ENCODE peak calls at places on chromosomes 12 and 14, in seven cellular contexts. U, M, I, N, G, R and B are unnamed samples.

GRCh38 chr12:54052745-54053624 is 650 bp upstream of the HOXC4 start:
- DNase-seq in M (peak), N (peak), U (peak), R (no peak), I (no peak), G (no peak), B (no peak)

GRCh38 chr12:57190037-57190436 is 26.6 kb upstream of the NXPH4 start:
- DNase-seq in M (no peak), R (no peak), I (no peak), N (no peak), G (no peak), U (no peak), B (no peak)

GRCh38 chr12:9319044-9319841 is 111.0 kb upstream of the PZP start:
- DNase-seq in R (no peak), N (peak), I (no peak), G (no peak), M (no peak), U (no peak), B (no peak)

GRCh38 chr14:103401223-103402214 is 16.3 kb downstream of the MARK3 start:
- DNase-seq in N (peak), M (peak), G (no peak), R (no peak), U (peak), I (no peak), B (no peak)

GRCh38 chr12:49863946-49864816 is 21.3 kb upstream of the BCDIN3D start:
- DNase-seq in M (no peak), N (no peak), I (no peak), U (no peak), R (peak), G (no peak), B (no peak)

GRCh38 chr12:53046655-53047220 is 3.1 kb upstream of the TNS2 start:
- DNase-seq in G (peak), M (peak), I (no peak), R (peak), U (peak), N (peak), B (peak)

GRCh38 chr12:108907861-108908302 is 28.0 kb downstream of the DAO start:
- DNase-seq in I (no peak), U (peak), G (no peak), M (no peak), N (no peak), R (no peak), B (no peak)

GRCh38 chr14:99132821-99133562 is 139.0 kb downstream of the BCL11B start:
- DNase-seq in M (no peak), G (no peak), N (no peak), I (no peak), U (peak), R (peak), B (peak)

GRCh38 chr14:90505531-90505930 is 108.7 kb downstream of the CALM1 start:
- DNase-seq in I (no peak), G (no peak), R (no peak), N (no peak), M (no peak), U (no peak), B (no peak)

GRCh38 chr12:114885501-114885900 is 201.5 kb upstream of the TBX3 start:
- DNase-seq in R (no peak), N (no peak), I (no peak), G (no peak), M (no peak), U (no peak), B (no peak)